ENCODE peak calls at places on chromosomes 16 and 17, in eight cellular contexts. G is coronary artery, F is LNCaP clone FGC, E is A673, X is neural progenitor cell, W is osteoblast, L is SK-N-SH, B is mucosa of descending colon. A is an unnamed sample.

GRCh38 chr17:76650505-76650904 is 6.9 kb upstream of the ST6GALNAC1 start:
- DNase-seq in G (no peak), F (no peak), E (no peak), X (no peak), W (no peak), L (no peak), B (no peak), A (no peak)

GRCh38 chr17:38959508-38959907 is 7.7 kb downstream of the FBXO47 start:
- DNase-seq in G (no peak), F (no peak), E (no peak), X (no peak), W (no peak), L (no peak), B (no peak), A (no peak)

GRCh38 chr17:11996722-11997146 is 541 bp downstream of the ZNF18 start:
- DNase-seq in G (peak), F (no peak), E (peak), X (no peak), W (peak), L (no peak), B (no peak), A (peak)

GRCh38 chr17:69047368-69048263 is 13.1 kb downstream of the ABCA9 start:
- DNase-seq in G (no peak), F (no peak), E (no peak), X (no peak), W (no peak), L (no peak), B (peak), A (peak)

GRCh38 chr17:35170968-35171771 is 23.0 kb downstream of the SLC35G3 start:
- DNase-seq in G (no peak), F (peak), E (peak), X (no peak), W (no peak), L (no peak), B (no peak), A (peak)

GRCh38 chr17:11705111-11705510 is 106.8 kb downstream of the DNAH9 start:
- DNase-seq in G (no peak), F (no peak), E (peak), X (no peak), W (no peak), L (no peak), B (no peak), A (peak)

GRCh38 chr16:81127051-81127450 is 30.9 kb upstream of the GCSH start:
- DNase-seq in G (no peak), F (no peak), E (no peak), X (no peak), W (peak), L (no peak), B (no peak), A (peak)

GRCh38 chr16:15701975-15702970 is 52.2 kb downstream of the NDE1 start:
- DNase-seq in G (no peak), F (no peak), E (no peak), X (no peak), W (no peak), L (no peak), B (no peak), A (peak)

GRCh38 chr16:27790546-27791403 is 240.8 kb downstream of the KATNIP start:
- DNase-seq in G (no peak), F (no peak), E (no peak), X (no peak), W (peak), L (no peak), B (no peak), A (no peak)

GRCh38 chr16:76114681-76115080 is 162.5 kb upstream of the CNTNAP4 start:
- DNase-seq in G (no peak), F (no peak), E (peak), X (no peak), W (no peak), L (no peak), B (no peak), A (no peak)

GRCh38 chr16:80105160-80105559 is 435.6 kb upstream of the DYNLRB2 start:
- DNase-seq in G (no peak), F (peak), E (no peak), X (no peak), W (no peak), L (no peak), B (no peak), A (no peak)

GRCh38 chr17:66904760-66905637 is 59.5 kb upstream of the CACNG4 start:
- DNase-seq in G (no peak), F (no peak), E (peak), X (no peak), W (peak), L (peak), B (no peak), A (peak)

GRCh38 chr17:6913608-6914443 is 82.0 kb upstream of the ALOX12 start:
- DNase-seq in G (no peak), F (no peak), E (peak), X (peak), W (peak), L (peak), B (no peak), A (peak)

GRCh38 chr17:39684369-39685043 is 3.4 kb downstream of the PGAP3 start:
- DNase-seq in G (no peak), F (no peak), E (no peak), X (no peak), W (peak), L (no peak), B (peak), A (no peak)

GRCh38 chr17:15278381-15278780 is 13.3 kb upstream of the PMP22 start:
- DNase-seq in G (no peak), F (no peak), E (no peak), X (no peak), W (no peak), L (no peak), B (no peak), A (no peak)

GRCh38 chr16:10949424-10949970 is 5.1 kb downstream of the CLEC16A start:
- DNase-seq in G (no peak), F (no peak), E (peak), X (peak), W (peak), L (no peak), B (no peak), A (peak)

GRCh38 chr16:66984902-66985311 is 3.5 kb upstream of the CES4A start:
- DNase-seq in G (no peak), F (no peak), E (no peak), X (no peak), W (no peak), L (no peak), B (no peak), A (no peak)

GRCh38 chr17:80418589-80418988 is 3.6 kb downstream of the ENDOV start:
- DNase-seq in G (no peak), F (no peak), E (no peak), X (no peak), W (no peak), L (no peak), B (no peak), A (no peak)

GRCh38 chr17:33241390-33241789 is 51.7 kb downstream of the ASIC2 start:
- DNase-seq in G (no peak), F (no peak), E (no peak), X (no peak), W (no peak), L (peak), B (no peak), A (no peak)

GRCh38 chr17:44555056-44555455 is 2.2 kb upstream of the FZD2 start:
- DNase-seq in G (no peak), F (no peak), E (peak), X (no peak), W (no peak), L (no peak), B (no peak), A (no peak)

GRCh38 chr17:4248504-4249277 is 15.1 kb downstream of the ANKFY1 start:
- DNase-seq in G (no peak), F (no peak), E (no peak), X (no peak), W (no peak), L (no peak), B (no peak), A (no peak)

GRCh38 chr17:76493505-76494167 is 7.6 kb downstream of the RHBDF2 start:
- DNase-seq in G (no peak), F (no peak), E (no peak), X (no peak), W (peak), L (no peak), B (peak), A (peak)

GRCh38 chr17:4409659-4410058 is 24.1 kb upstream of the SPNS3 start:
- DNase-seq in G (no peak), F (no peak), E (no peak), X (no peak), W (no peak), L (no peak), B (no peak), A (no peak)

GRCh38 chr17:68355093-68355492 is 63.8 kb downstream of the ARSG start:
- DNase-seq in G (no peak), F (no peak), E (no peak), X (no peak), W (peak), L (no peak), B (no peak), A (peak)

GRCh38 chr17:560379-560935 is 154.2 kb downstream of the VPS53 start:
- DNase-seq in G (no peak), F (no peak), E (no peak), X (no peak), W (peak), L (no peak), B (no peak), A (no peak)

GRCh38 chr16:20897897-20898296 is 2.3 kb downstream of the DCUN1D3 start:
- DNase-seq in G (no peak), F (no peak), E (no peak), X (no peak), W (peak), L (no peak), B (no peak), A (no peak)

GRCh38 chr16:75475420-75475847 is 10.9 kb upstream of the TMEM170A start:
- DNase-seq in G (no peak), F (no peak), E (no peak), X (no peak), W (no peak), L (no peak), B (no peak), A (no peak)

GRCh38 chr17:17151055-17151454 is 55.1 kb downstream of the PLD6 start:
- DNase-seq in G (no peak), F (no peak), E (peak), X (no peak), W (peak), L (no peak), B (no peak), A (peak)

GRCh38 chr16:50830698-50831097 is 88.8 kb downstream of the CYLD start:
- DNase-seq in G (peak), F (no peak), E (no peak), X (no peak), W (no peak), L (no peak), B (no peak), A (no peak)

GRCh38 chr16:13634253-13634652 is 285.7 kb upstream of the ERCC4 start:
- DNase-seq in G (no peak), F (no peak), E (no peak), X (no peak), W (no peak), L (no peak), B (no peak), A (no peak)

GRCh38 chr17:65584604-65585521 is 23.4 kb upstream of the AXIN2 start:
- DNase-seq in G (no peak), F (no peak), E (no peak), X (no peak), W (no peak), L (no peak), B (no peak), A (no peak)

GRCh38 chr16:47461598-47462266 is 601 bp downstream of the PHKB start:
- DNase-seq in G (no peak), F (peak), E (peak), X (peak), W (peak), L (peak), B (no peak), A (peak)

GRCh38 chr16:89090182-89090630 is 3.4 kb upstream of the ACSF3 start:
- DNase-seq in G (no peak), F (peak), E (no peak), X (no peak), W (no peak), L (no peak), B (no peak), A (no peak)

GRCh38 chr17:55540414-55541091 is 29.3 kb upstream of the SMIM36 start:
- DNase-seq in G (no peak), F (peak), E (peak), X (no peak), W (peak), L (no peak), B (no peak), A (peak)

GRCh38 chr16:81615411-81615810 is 163.7 kb upstream of the PLCG2 start:
- DNase-seq in G (no peak), F (no peak), E (no peak), X (no peak), W (no peak), L (no peak), B (no peak), A (no peak)

DNA sequence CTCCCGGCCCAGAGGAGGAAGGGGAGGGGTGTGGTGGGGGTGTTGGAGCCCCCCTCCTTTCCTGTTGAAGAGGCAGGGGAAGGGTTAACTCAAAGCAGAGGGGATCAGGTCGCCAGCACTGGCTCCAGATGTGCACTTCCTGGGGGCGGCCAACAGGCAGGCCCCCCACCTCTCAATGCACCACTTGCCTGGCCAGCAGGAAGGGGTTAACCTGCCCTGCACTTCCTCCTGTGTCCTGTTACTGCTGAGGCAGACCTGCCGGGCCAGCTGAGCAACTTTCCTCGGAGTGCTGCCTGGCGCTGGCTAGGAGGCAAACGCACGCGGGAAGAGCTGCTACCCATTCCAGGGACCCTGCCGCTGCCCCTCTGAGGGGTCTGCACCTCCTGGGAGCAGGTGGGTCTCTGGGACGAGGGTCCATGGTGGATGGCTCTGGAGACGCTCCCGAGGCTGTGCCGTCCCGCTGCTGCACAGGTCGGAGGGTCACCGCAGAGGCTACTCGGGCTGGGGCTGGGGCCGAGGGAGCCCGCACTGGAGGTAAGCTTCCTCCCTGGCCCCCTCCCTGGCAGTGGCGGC is at the start of gene EPN3:
- DNase-seq in G (no peak), F (peak), E (no peak), X (peak), W (peak), L (peak), B (peak), A (no peak)
- TF ChIP-seq CTCF in G (no peak), F (no peak), E (no peak), X (no peak), W (no peak), L (no peak), B (no peak), A (no peak)

GRCh38 chr16:87948119-87948545 is 3.1 kb upstream of the BANP start:
- DNase-seq in G (no peak), F (no peak), E (no peak), X (no peak), W (no peak), L (no peak), B (peak), A (no peak)
- TF ChIP-seq CTCF in G (no peak), F (no peak), E (no peak), X (no peak), W (no peak), L (no peak), B (no peak), A (no peak)

GRCh38 chr17:61000911-61001310 is 323.3 kb downstream of the BCAS3 start:
- DNase-seq in G (no peak), F (no peak), E (no peak), X (peak), W (peak), L (no peak), B (no peak), A (peak)
- TF ChIP-seq CTCF in G (no peak), F (no peak), E (no peak), X (peak), W (peak), L (peak), B (no peak), A (peak)

GRCh38 chr17:64497565-64498035 is 746 bp upstream of the POLG2 start:
- DNase-seq in G (no peak), F (no peak), E (no peak), X (no peak), W (no peak), L (no peak), B (no peak), A (no peak)
- TF ChIP-seq CTCF in G (peak), F (no peak), E (no peak), X (no peak), W (no peak), L (no peak), B (no peak), A (no peak)

GRCh38 chr17:41915020-41915419 is 3.7 kb downstream of the ACLY start:
- DNase-seq in G (no peak), F (no peak), E (no peak), X (no peak), W (no peak), L (no peak), B (no peak), A (no peak)

GRCh38 chr17:41914358-41914766 is 4.4 kb downstream of the ACLY start:
- DNase-seq in G (no peak), F (no peak), E (no peak), X (peak), W (peak), L (no peak), B (no peak), A (peak)

GRCh38 chr17:41910701-41911391 is 7.9 kb downstream of the ACLY start:
- DNase-seq in G (no peak), F (no peak), E (no peak), X (no peak), W (peak), L (no peak), B (peak), A (peak)

GRCh38 chr17:41913798-41914197 is 5.0 kb downstream of the ACLY start:
- DNase-seq in G (no peak), F (no peak), E (peak), X (no peak), W (peak), L (no peak), B (no peak), A (no peak)

GRCh38 chr17:41912925-41913324 is 5.8 kb downstream of the ACLY start:
- DNase-seq in G (no peak), F (no peak), E (no peak), X (no peak), W (peak), L (no peak), B (no peak), A (no peak)
- TF ChIP-seq CTCF in G (no peak), F (no peak), E (no peak), X (no peak), W (peak), L (peak), B (no peak), A (peak)